ENCODE peak calls at places on chromosome 17, in four cellular contexts. F, O, G and Q are unnamed samples.
A peak's percentile ranks its signal among the peaks of the same experiment; 100 is the strongest.

GRCh38 chr17:6591599-6592158 is 35.3 kb upstream of the PITPNM3 start:
- DNase-seq in F (no peak), O (no peak), G (no peak), Q (no peak)

GRCh38 chr17:74464730-74465377 is 1.6 kb upstream of the CD300A start:
- DNase-seq in F (no peak), O (no peak), G (no peak), Q (no peak)

GRCh38 chr17:77318491-77319210 is 177.9 kb downstream of the SEC14L1 start:
- DNase-seq in F (no peak), O (peak; percentile 54), G (no peak), Q (no peak)

GRCh38 chr17:82241926-82242697 is 13.3 kb downstream of the SLC16A3 start:
- DNase-seq in F (no peak), O (peak; percentile 22), G (no peak), Q (peak; percentile 77)

GRCh38 chr17:59165933-59166342 is 10.4 kb downstream of the PRR11 start:
- DNase-seq in F (no peak), O (peak; percentile 41), G (peak; percentile 72), Q (no peak)

GRCh38 chr17:69882281-69882680 is 192.7 kb upstream of the KCNJ16 start:
- DNase-seq in F (no peak), O (no peak), G (no peak), Q (no peak)

GRCh38 chr17:17714261-17714866 is 33.1 kb downstream of the RAI1 start:
- DNase-seq in F (no peak), O (no peak), G (no peak), Q (no peak)

GRCh38 chr17:50268632-50269287 is 5.5 kb upstream of the TMEM92 start:
- DNase-seq in F (no peak), O (peak; percentile 4), G (no peak), Q (no peak)

GRCh38 chr17:66715745-66716156 is 119.2 kb upstream of the CACNG5 start:
- DNase-seq in F (no peak), O (no peak), G (peak; percentile 61), Q (no peak)

GRCh38 chr17:3475155-3475808 is 515 bp upstream of the ASPA start:
- DNase-seq in F (no peak), O (no peak), G (no peak), Q (no peak)

GRCh38 chr17:60135160-60135950 is 14.4 kb upstream of the CA4 start:
- DNase-seq in F (peak; percentile 18), O (peak; percentile 92), G (peak; percentile 89), Q (peak; percentile 79)

GRCh38 chr17:56966277-56966676 is 5.4 kb upstream of the COIL start:
- DNase-seq in F (no peak), O (no peak), G (no peak), Q (no peak)

GRCh38 chr17:8016632-8017424 is 14.4 kb downstream of the GUCY2D start:
- DNase-seq in F (no peak), O (peak; percentile 69), G (peak; percentile 29), Q (no peak)

GRCh38 chr17:17880577-17881196 is 43.9 kb upstream of the SREBF1 start:
- DNase-seq in F (no peak), O (no peak), G (no peak), Q (no peak)

GRCh38 chr17:78325076-78325712 is 34.7 kb downstream of the SOCS3 start:
- DNase-seq in F (no peak), O (peak; percentile 49), G (no peak), Q (no peak)

GRCh38 chr17:4623249-4623648 is 18.2 kb downstream of the ALOX15 start:
- DNase-seq in F (no peak), O (no peak), G (no peak), Q (no peak)

GRCh38 chr17:17032131-17032692 is 10.0 kb upstream of the MPRIP start:
- DNase-seq in F (no peak), O (peak; percentile 64), G (peak; percentile 85), Q (no peak)

GRCh38 chr17:61284174-61284573 is 115.5 kb upstream of the TBX2 start:
- DNase-seq in F (no peak), O (no peak), G (no peak), Q (no peak)

GRCh38 chr17:72706396-72706981 is 386.0 kb downstream of the SLC39A11 start:
- DNase-seq in F (no peak), O (no peak), G (no peak), Q (no peak)

GRCh38 chr17:42522263-42522790 is 13.7 kb upstream of the NAGLU start:
- DNase-seq in F (no peak), O (no peak), G (no peak), Q (no peak)

GRCh38 chr17:32484041-32484461 is 2.7 kb upstream of the CDK5R1 start:
- DNase-seq in F (no peak), O (no peak), G (no peak), Q (no peak)

GRCh38 chr17:82548681-82549303 is 29.3 kb downstream of the FOXK2 start:
- DNase-seq in F (no peak), O (peak; percentile 66), G (no peak), Q (no peak)

GRCh38 chr17:12979255-12979654 is 38.6 kb downstream of the ELAC2 start:
- DNase-seq in F (no peak), O (no peak), G (no peak), Q (no peak)

GRCh38 chr17:41769985-41770384 is 16.5 kb downstream of the JUP start:
- DNase-seq in F (no peak), O (no peak), G (no peak), Q (no peak)

GRCh38 chr17:49987290-49987585 is 7.8 kb downstream of the DLX3 start:
- DNase-seq in F (no peak), O (no peak), G (no peak), Q (no peak)

GRCh38 chr17:38908676-38909181 is 16.7 kb upstream of the LASP1NB start:
- DNase-seq in F (no peak), O (no peak), G (no peak), Q (no peak)

GRCh38 chr17:47670064-47670463 is 20.3 kb downstream of the KPNB1 start:
- DNase-seq in F (no peak), O (no peak), G (no peak), Q (no peak)

GRCh38 chr17:45137561-45138305 is 2.2 kb downstream of the ACBD4 start:
- DNase-seq in F (no peak), O (peak; percentile 62), G (no peak), Q (no peak)

GRCh38 chr17:64291268-64291851 is 28.3 kb upstream of the TEX2 start:
- DNase-seq in F (no peak), O (no peak), G (no peak), Q (peak; percentile 7)

GRCh38 chr17:56173958-56174357 is 20.7 kb downstream of the ANKFN1 start:
- DNase-seq in F (no peak), O (no peak), G (no peak), Q (no peak)

GRCh38 chr17:65182233-65182632 is 45.1 kb downstream of the RGS9 start:
- DNase-seq in F (no peak), O (no peak), G (no peak), Q (no peak)

GRCh38 chr17:39194985-39195524 is 2.4 kb downstream of the CACNB1 start:
- DNase-seq in F (no peak), O (no peak), G (peak; percentile 61), Q (no peak)

GRCh38 chr17:4101127-4101798 is 41.6 kb downstream of the ZZEF1 start:
- DNase-seq in F (no peak), O (no peak), G (peak; percentile 27), Q (no peak)

GRCh38 chr17:41734139-41734948 is at the start of gene HAP1:
- DNase-seq in F (no peak), O (no peak), G (no peak), Q (no peak)